ENCODE peak calls at places on chromosomes 2 and 18, in five cellular contexts. One of them, this sample, is unnamed.
A peak's percentile ranks its signal among the peaks of the same experiment; 100 is the strongest.

GRCh38 chr2:234633581-234634230 is 136.8 kb upstream of the ARL4C start:
- DNase-seq in HL-60: no peak
- DNase-seq in adrenal gland: no peak
- DNase-seq in A549: no peak
- DNase-seq in heart left ventricle: no peak
- DNase-seq in this sample: no peak

GRCh38 chr2:48849770-48850169 is 94.2 kb upstream of the LHCGR start:
- DNase-seq in HL-60: no peak
- DNase-seq in adrenal gland: no peak
- DNase-seq in A549: no peak
- DNase-seq in heart left ventricle: no peak
- DNase-seq in this sample: peak; percentile 58

GRCh38 chr2:25234756-25235155 is 66.4 kb upstream of the POMC start:
- DNase-seq in HL-60: no peak
- DNase-seq in adrenal gland: no peak
- DNase-seq in A549: no peak
- DNase-seq in heart left ventricle: no peak
- DNase-seq in this sample: no peak

GRCh38 chr18:48754993-48755473 is 195.7 kb downstream of the SMAD7 start:
- DNase-seq in HL-60: no peak
- DNase-seq in adrenal gland: no peak
- DNase-seq in A549: no peak
- DNase-seq in heart left ventricle: no peak
- DNase-seq in this sample: no peak

GRCh38 chr2:48600204-48600813 is 17.3 kb upstream of the GTF2A1L start:
- DNase-seq in HL-60: peak; percentile 28
- DNase-seq in adrenal gland: no peak
- DNase-seq in A549: no peak
- DNase-seq in heart left ventricle: no peak
- DNase-seq in this sample: peak; percentile 30

GRCh38 chr2:196479350-196479749 is 160.2 kb upstream of the CCDC150 start:
- DNase-seq in HL-60: no peak
- DNase-seq in adrenal gland: no peak
- DNase-seq in A549: no peak
- DNase-seq in heart left ventricle: no peak
- DNase-seq in this sample: no peak

GRCh38 chr18:69172046-69172445 is 228.6 kb upstream of the DOK6 start:
- DNase-seq in HL-60: no peak
- DNase-seq in adrenal gland: no peak
- DNase-seq in A549: no peak
- DNase-seq in heart left ventricle: no peak
- DNase-seq in this sample: no peak

GRCh38 chr2:105789745-105790466 is 45.2 kb downstream of the NCK2 start:
- DNase-seq in HL-60: peak; percentile 68
- DNase-seq in adrenal gland: peak; percentile 85
- DNase-seq in A549: no peak
- DNase-seq in heart left ventricle: peak; percentile 66
- DNase-seq in this sample: peak; percentile 8

GRCh38 chr2:70328921-70329561 is 27.2 kb upstream of the FAM136A start:
- DNase-seq in HL-60: no peak
- DNase-seq in adrenal gland: peak; percentile 73
- DNase-seq in A549: peak; percentile 55
- DNase-seq in heart left ventricle: no peak
- DNase-seq in this sample: no peak

GRCh38 chr2:191270303-191271178 is 25.3 kb downstream of the MYO1B start:
- DNase-seq in HL-60: no peak
- DNase-seq in adrenal gland: no peak
- DNase-seq in A549: no peak
- DNase-seq in heart left ventricle: no peak
- DNase-seq in this sample: no peak

GRCh38 chr2:25504266-25504665 is 162.5 kb upstream of the DNMT3A start:
- DNase-seq in HL-60: no peak
- DNase-seq in adrenal gland: no peak
- DNase-seq in A549: no peak
- DNase-seq in heart left ventricle: no peak
- DNase-seq in this sample: no peak

GRCh38 chr2:46175409-46175808 is 121.8 kb upstream of the EPAS1 start:
- DNase-seq in HL-60: no peak
- DNase-seq in adrenal gland: no peak
- DNase-seq in A549: no peak
- DNase-seq in heart left ventricle: no peak
- DNase-seq in this sample: no peak

GRCh38 chr2:10378189-10378588 is 69.9 kb downstream of the ODC1 start:
- DNase-seq in HL-60: peak; percentile 53
- DNase-seq in adrenal gland: no peak
- DNase-seq in A549: no peak
- DNase-seq in heart left ventricle: no peak
- DNase-seq in this sample: no peak

GRCh38 chr18:65907281-65907680 is 156.5 kb downstream of the CDH7 start:
- DNase-seq in HL-60: no peak
- DNase-seq in adrenal gland: no peak
- DNase-seq in A549: no peak
- DNase-seq in heart left ventricle: no peak
- DNase-seq in this sample: no peak

GRCh38 chr2:225177098-225177497 is 134.8 kb upstream of the DOCK10 start:
- DNase-seq in HL-60: no peak
- DNase-seq in adrenal gland: no peak
- DNase-seq in A549: no peak
- DNase-seq in heart left ventricle: no peak
- DNase-seq in this sample: peak; percentile 16

GRCh38 chr2:197576631-197577030 is 60.8 kb downstream of the MOB4 start:
- DNase-seq in HL-60: no peak
- DNase-seq in adrenal gland: peak; percentile 35
- DNase-seq in A549: peak; percentile 24
- DNase-seq in heart left ventricle: no peak
- DNase-seq in this sample: no peak

GRCh38 chr18:79964330-79965118 is at the start of gene HSBP1L1:
- DNase-seq in HL-60: peak; percentile 63
- DNase-seq in adrenal gland: peak; percentile 78
- DNase-seq in A549: peak; percentile 57
- DNase-seq in heart left ventricle: peak; percentile 70
- DNase-seq in this sample: no peak

GRCh38 chr2:234521536-234521935 is 24.7 kb upstream of the ARL4C start:
- DNase-seq in HL-60: no peak
- DNase-seq in adrenal gland: no peak
- DNase-seq in A549: no peak
- DNase-seq in heart left ventricle: no peak
- DNase-seq in this sample: no peak

GRCh38 chr2:239383796-239384156 is 17.0 kb downstream of the HDAC4 start:
- DNase-seq in HL-60: no peak
- DNase-seq in adrenal gland: no peak
- DNase-seq in A549: no peak
- DNase-seq in heart left ventricle: peak; percentile 16
- DNase-seq in this sample: no peak

GRCh38 chr2:196248467-196249104 is 77.2 kb upstream of the STK17B start:
- DNase-seq in HL-60: peak; percentile 23
- DNase-seq in adrenal gland: no peak
- DNase-seq in A549: no peak
- DNase-seq in heart left ventricle: no peak
- DNase-seq in this sample: no peak

GRCh38 chr18:49052891-49053644 is 102.3 kb upstream of the SMAD7 start:
- DNase-seq in HL-60: peak; percentile 93
- DNase-seq in adrenal gland: no peak
- DNase-seq in A549: no peak
- DNase-seq in heart left ventricle: no peak
- DNase-seq in this sample: peak; percentile 82

GRCh38 chr2:72263043-72263780 is 115.5 kb upstream of the CYP26B1 start:
- DNase-seq in HL-60: no peak
- DNase-seq in adrenal gland: no peak
- DNase-seq in A549: no peak
- DNase-seq in heart left ventricle: no peak
- DNase-seq in this sample: no peak

GRCh38 chr2:225494100-225494459 is 94.6 kb downstream of the NYAP2 start:
- DNase-seq in HL-60: no peak
- DNase-seq in adrenal gland: no peak
- DNase-seq in A549: no peak
- DNase-seq in heart left ventricle: no peak
- DNase-seq in this sample: no peak

GRCh38 chr18:27118964-27119363 is 66.1 kb downstream of the CHST9 start:
- DNase-seq in HL-60: no peak
- DNase-seq in adrenal gland: no peak
- DNase-seq in A549: no peak
- DNase-seq in heart left ventricle: no peak
- DNase-seq in this sample: no peak

GRCh38 chr2:220493871-220494525 is 866.6 kb downstream of the SLC4A3 start:
- DNase-seq in HL-60: no peak
- DNase-seq in adrenal gland: no peak
- DNase-seq in A549: no peak
- DNase-seq in heart left ventricle: no peak
- DNase-seq in this sample: no peak

GRCh38 chr2:63051795-63052333 is 1.2 kb downstream of the OTX1 start:
- DNase-seq in HL-60: no peak
- DNase-seq in adrenal gland: no peak
- DNase-seq in A549: no peak
- DNase-seq in heart left ventricle: no peak
- DNase-seq in this sample: no peak

GRCh38 chr2:2331905-2332280 is 818 bp upstream of the MYT1L start:
- DNase-seq in HL-60: no peak
- DNase-seq in adrenal gland: no peak
- DNase-seq in A549: no peak
- DNase-seq in heart left ventricle: no peak
- DNase-seq in this sample: no peak

GRCh38 chr2:107278672-107279071 is 392.7 kb upstream of the ST6GAL2 start:
- DNase-seq in HL-60: no peak
- DNase-seq in adrenal gland: no peak
- DNase-seq in A549: no peak
- DNase-seq in heart left ventricle: no peak
- DNase-seq in this sample: no peak

GRCh38 chr2:107285621-107286303 is 399.8 kb upstream of the ST6GAL2 start:
- DNase-seq in HL-60: no peak
- DNase-seq in adrenal gland: no peak
- DNase-seq in A549: no peak
- DNase-seq in heart left ventricle: no peak
- DNase-seq in this sample: no peak

GRCh38 chr2:107281637-107282036 is 395.7 kb upstream of the ST6GAL2 start:
- DNase-seq in HL-60: no peak
- DNase-seq in adrenal gland: no peak
- DNase-seq in A549: no peak
- DNase-seq in heart left ventricle: no peak
- DNase-seq in this sample: no peak

DNA sequence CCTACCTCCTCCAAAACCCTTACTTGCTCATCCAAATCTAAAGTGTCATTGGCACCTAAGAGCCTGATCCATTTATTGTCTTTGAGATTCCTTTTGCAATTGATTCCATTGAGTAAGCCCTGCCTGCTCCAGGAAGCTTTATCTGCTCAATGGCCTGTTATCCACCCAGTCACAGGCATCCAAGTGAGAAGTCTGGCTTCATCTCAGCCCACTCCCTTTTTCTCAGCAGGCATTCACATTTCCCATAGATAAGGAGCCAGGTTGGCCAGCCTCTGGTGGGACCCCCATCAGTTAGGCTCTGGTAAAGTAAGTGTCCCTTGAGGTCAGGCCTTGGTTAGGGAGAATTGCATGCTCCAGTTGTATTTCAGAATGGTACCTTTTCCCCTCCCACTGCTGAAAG is 396.2 kb upstream of the ST6GAL2 start:
- DNase-seq in HL-60: no peak
- DNase-seq in adrenal gland: no peak
- DNase-seq in A549: no peak
- DNase-seq in heart left ventricle: no peak
- DNase-seq in this sample: no peak
- H3K27ac ChIP-seq in HL-60: no peak overlapping the region
- H3K27ac ChIP-seq in adrenal gland: no peak overlapping the region
- H3K27ac ChIP-seq in A549: no peak overlapping the region
- H3K27ac ChIP-seq in heart left ventricle: no peak overlapping the region
- H3K27ac ChIP-seq in this sample: no peak overlapping the region

DNA sequence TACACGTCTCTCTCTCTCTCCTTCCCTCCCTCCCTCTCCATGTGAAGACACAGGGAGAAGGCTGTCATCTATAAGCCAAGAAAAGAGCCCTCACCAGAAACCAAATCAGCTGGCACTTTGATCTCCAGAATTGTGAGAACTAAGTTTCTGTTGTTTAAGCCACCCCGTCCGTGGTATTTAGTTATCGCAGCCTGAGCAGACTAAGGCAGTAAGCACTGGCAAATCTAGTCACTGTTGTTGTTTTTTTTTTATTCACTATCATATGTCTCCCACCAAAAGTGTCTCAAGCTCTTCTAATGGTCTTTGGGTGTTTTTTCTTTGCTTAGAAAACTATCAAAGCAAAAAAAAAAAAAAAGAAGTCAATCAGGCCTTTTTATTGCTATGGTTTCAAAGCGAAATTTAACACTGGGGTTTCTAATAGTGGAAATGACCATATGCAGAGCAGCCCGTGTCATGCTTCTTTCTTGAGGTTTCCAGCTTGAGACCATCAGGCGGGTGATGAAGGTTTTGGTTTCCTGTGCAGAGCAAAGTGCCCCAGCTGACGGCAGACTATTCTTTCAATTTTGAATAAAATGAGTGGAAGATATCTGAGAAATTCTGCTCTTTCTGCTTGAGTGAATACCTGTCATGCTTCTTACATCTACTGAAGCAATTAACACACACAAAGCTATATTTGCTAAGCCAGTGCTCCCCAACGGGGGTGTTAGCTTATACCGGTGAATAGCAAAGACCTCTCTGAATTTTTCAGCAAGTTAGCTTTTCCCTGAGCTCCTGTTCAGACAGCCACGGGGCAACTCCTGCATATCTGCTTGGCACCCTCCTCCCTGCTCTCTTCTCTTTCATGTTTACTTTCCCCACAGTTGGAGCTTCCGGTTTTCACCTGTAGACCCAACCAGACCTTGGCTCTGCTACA is 394.1 kb upstream of the ATP5MC3 start:
- DNase-seq in HL-60: peak; percentile 46
- DNase-seq in adrenal gland: no peak
- DNase-seq in A549: no peak
- DNase-seq in heart left ventricle: peak; percentile 40
- DNase-seq in this sample: no peak
- TF ChIP-seq CTCF in HL-60: no peak
- TF ChIP-seq CTCF in adrenal gland: no peak
- TF ChIP-seq CTCF in A549: no peak
- TF ChIP-seq CTCF in heart left ventricle: no peak
- TF ChIP-seq CTCF in this sample: no peak

GRCh38 chr2:74390601-74391000 is 10.5 kb upstream of the DCTN1 start:
- DNase-seq in HL-60: no peak
- DNase-seq in adrenal gland: no peak
- DNase-seq in A549: no peak
- DNase-seq in heart left ventricle: no peak
- DNase-seq in this sample: no peak
- H3K4me3 ChIP-seq in HL-60: no peak overlapping the region
- H3K4me3 ChIP-seq in adrenal gland: peak overlapping the region; percentile 85
- H3K4me3 ChIP-seq in A549: peak overlapping the region; percentile 72
- H3K4me3 ChIP-seq in heart left ventricle: peak overlapping the region; percentile 91
- H3K4me3 ChIP-seq in this sample: peak overlapping the region; percentile 92

GRCh38 chr18:32378705-32379104 is 92.0 kb downstream of the GAREM1 start:
- DNase-seq in HL-60: no peak
- DNase-seq in adrenal gland: peak; percentile 68
- DNase-seq in A549: no peak
- DNase-seq in heart left ventricle: no peak
- DNase-seq in this sample: no peak

GRCh38 chr18:32380559-32380958 is 90.1 kb downstream of the GAREM1 start:
- DNase-seq in HL-60: no peak
- DNase-seq in adrenal gland: no peak
- DNase-seq in A549: no peak
- DNase-seq in heart left ventricle: no peak
- DNase-seq in this sample: no peak

GRCh38 chr18:32383040-32383819 is 87.5 kb downstream of the GAREM1 start:
- DNase-seq in HL-60: no peak
- DNase-seq in adrenal gland: peak; percentile 70
- DNase-seq in A549: peak; percentile 15
- DNase-seq in heart left ventricle: no peak
- DNase-seq in this sample: peak; percentile 83

GRCh38 chr18:32379891-32380290 is 90.8 kb downstream of the GAREM1 start:
- DNase-seq in HL-60: no peak
- DNase-seq in adrenal gland: no peak
- DNase-seq in A549: no peak
- DNase-seq in heart left ventricle: no peak
- DNase-seq in this sample: no peak

GRCh38 chr18:32381761-32382160 is 88.9 kb downstream of the GAREM1 start:
- DNase-seq in HL-60: no peak
- DNase-seq in adrenal gland: no peak
- DNase-seq in A549: no peak
- DNase-seq in heart left ventricle: no peak
- DNase-seq in this sample: no peak
- H3K27ac ChIP-seq in HL-60: no peak overlapping the region
- H3K27ac ChIP-seq in adrenal gland: no peak overlapping the region
- H3K27ac ChIP-seq in A549: peak overlapping the region; percentile 66
- H3K27ac ChIP-seq in heart left ventricle: no peak overlapping the region
- H3K27ac ChIP-seq in this sample: no peak overlapping the region